ENCODE peak calls at places on chromosomes 13 and 19, in four cellular contexts. One of them, this sample, is unnamed.

GRCh38 chr19:5314907-5315298 is 25.7 kb downstream of the PTPRS start:
- DNase-seq in AG08395: no peak
- DNase-seq in HCEC 1CT: no peak
- DNase-seq in activated naive CD4-positive, alpha-beta T cell: no peak
- DNase-seq in this sample: no peak

GRCh38 chr13:67643656-67644055 is 413.5 kb upstream of the PCDH9 start:
- DNase-seq in AG08395: no peak
- DNase-seq in HCEC 1CT: no peak
- DNase-seq in activated naive CD4-positive, alpha-beta T cell: no peak
- DNase-seq in this sample: no peak

GRCh38 chr19:38336638-38337359 is 1.2 kb downstream of the CATSPERG start:
- DNase-seq in AG08395: peak; percentile 90
- DNase-seq in HCEC 1CT: peak; percentile 87
- DNase-seq in activated naive CD4-positive, alpha-beta T cell: peak; percentile 92
- DNase-seq in this sample: peak; percentile 95

GRCh38 chr19:4304509-4305252 is at the start of gene FSD1:
- DNase-seq in AG08395: peak; percentile 98
- DNase-seq in HCEC 1CT: peak; percentile 57
- DNase-seq in activated naive CD4-positive, alpha-beta T cell: peak; percentile 34
- DNase-seq in this sample: peak; percentile 99

GRCh38 chr13:113187263-113187669 is 21.2 kb downstream of the PCID2 start:
- DNase-seq in AG08395: peak; percentile 98
- DNase-seq in HCEC 1CT: peak; percentile 100
- DNase-seq in activated naive CD4-positive, alpha-beta T cell: no peak
- DNase-seq in this sample: peak; percentile 97

GRCh38 chr19:49807174-49807830 is 5.8 kb downstream of the FUZ start:
- DNase-seq in AG08395: no peak
- DNase-seq in HCEC 1CT: no peak
- DNase-seq in activated naive CD4-positive, alpha-beta T cell: no peak
- DNase-seq in this sample: no peak

GRCh38 chr19:35000647-35001501 is 751 bp downstream of the GRAMD1A start:
- DNase-seq in AG08395: peak; percentile 34
- DNase-seq in HCEC 1CT: peak; percentile 7
- DNase-seq in activated naive CD4-positive, alpha-beta T cell: peak; percentile 52
- DNase-seq in this sample: peak; percentile 64

GRCh38 chr13:22940090-22940710 is 240.6 kb upstream of the SGCG start:
- DNase-seq in AG08395: no peak
- DNase-seq in HCEC 1CT: no peak
- DNase-seq in activated naive CD4-positive, alpha-beta T cell: no peak
- DNase-seq in this sample: no peak

GRCh38 chr13:30156270-30156669 is 151.1 kb downstream of the KATNAL1 start:
- DNase-seq in AG08395: no peak
- DNase-seq in HCEC 1CT: no peak
- DNase-seq in activated naive CD4-positive, alpha-beta T cell: no peak
- DNase-seq in this sample: no peak

GRCh38 chr13:72204291-72204690 is 337.3 kb upstream of the DACH1 start:
- DNase-seq in AG08395: peak; percentile 76
- DNase-seq in HCEC 1CT: no peak
- DNase-seq in activated naive CD4-positive, alpha-beta T cell: no peak
- DNase-seq in this sample: peak; percentile 32

GRCh38 chr13:30872685-30873443 is 33.2 kb upstream of the MEDAG start:
- DNase-seq in AG08395: peak; percentile 76
- DNase-seq in HCEC 1CT: peak; percentile 75
- DNase-seq in activated naive CD4-positive, alpha-beta T cell: no peak
- DNase-seq in this sample: peak; percentile 74

This sample was measured in AG20443.